ENCODE peak calls at places on chromosomes 5 and 9, in six cellular contexts. P is iPS-NIHi11, U is IMR-90, C is cardiac muscle cell, Z is activated T-cell treated with anti-CD3 and anti-CD28 coated beads for 24 hours, Y is NCI-H1436 treated with DMSO at 0.1 percent for 48 hours. D is an unnamed sample.

GRCh38 chr5:373710-374602 is 52.4 kb downstream of the AHRR start:
- DNase-seq in P (peak), U (peak), C (peak), Z (peak), Y (no peak), D (peak)

GRCh38 chr5:109347252-109347888 is 62.4 kb downstream of the PJA2 start:
- DNase-seq in P (no peak), U (no peak), C (no peak), Z (no peak), Y (no peak), D (no peak)

GRCh38 chr5:179758905-179759304 is 26.3 kb downstream of the MAML1 start:
- DNase-seq in P (no peak), U (no peak), C (no peak), Z (no peak), Y (no peak), D (no peak)

GRCh38 chr5:135353952-135354721 is 44.9 kb downstream of the MACROH2A1 start:
- DNase-seq in P (no peak), U (peak), C (peak), Z (no peak), Y (no peak), D (no peak)

GRCh38 chr9:128702949-128703615 is 779 bp downstream of the PKN3 start:
- DNase-seq in P (peak), U (no peak), C (no peak), Z (no peak), Y (no peak), D (peak)

GRCh38 chr5:170104710-170105109 is 987 bp upstream of the FOXI1 start:
- DNase-seq in P (no peak), U (no peak), C (no peak), Z (no peak), Y (no peak), D (no peak)

GRCh38 chr5:33612386-33612785 is 171.6 kb downstream of the TARS1 start:
- DNase-seq in P (no peak), U (peak), C (peak), Z (no peak), Y (no peak), D (no peak)

GRCh38 chr5:72356361-72356760 is 36.2 kb downstream of the PTCD2 start:
- DNase-seq in P (no peak), U (no peak), C (no peak), Z (no peak), Y (no peak), D (no peak)

GRCh38 chr5:159951387-159951786 is 35.1 kb downstream of the ADRA1B start:
- DNase-seq in P (peak), U (peak), C (peak), Z (no peak), Y (no peak), D (peak)

GRCh38 chr5:179264641-179265528 is 80.4 kb downstream of the ADAMTS2 start:
- DNase-seq in P (no peak), U (no peak), C (no peak), Z (no peak), Y (no peak), D (no peak)

D was measured in neural progenitor cell.